ENCODE peak calls at places on chromosomes 2 and 18, in nine cellular contexts. F, S, C, D, V, R, T, Y and O are unnamed samples.

GRCh38 chr2:119218478-119219064 is 5.1 kb upstream of the STEAP3 start:
- DNase-seq in F (peak; percentile 63), S (no peak), C (no peak), D (no peak), V (no peak), R (no peak), T (no peak), Y (no peak), O (no peak)

GRCh38 chr2:21055879-21056790 is 12.3 kb upstream of the APOB start:
- DNase-seq in F (no peak), S (no peak), C (no peak), D (peak; percentile 62), V (no peak), R (no peak), T (no peak), Y (no peak), O (no peak)

GRCh38 chr2:23568257-23569190 is 183.5 kb downstream of the KLHL29 start:
- DNase-seq in F (no peak), S (no peak), C (no peak), D (no peak), V (no peak), R (no peak), T (no peak), Y (no peak), O (no peak)

GRCh38 chr2:120247851-120248250 is 4.8 kb upstream of the RALB start:
- DNase-seq in F (no peak), S (no peak), C (no peak), D (no peak), V (no peak), R (no peak), T (no peak), Y (no peak), O (no peak)

GRCh38 chr18:69664399-69664798 is 263.7 kb downstream of the DOK6 start:
- DNase-seq in F (no peak), S (no peak), C (no peak), D (no peak), V (no peak), R (no peak), T (no peak), Y (no peak), O (no peak)

GRCh38 chr2:21754164-21754788 is 630.5 kb downstream of the TDRD15 start:
- DNase-seq in F (no peak), S (no peak), C (no peak), D (no peak), V (no peak), R (no peak), T (no peak), Y (no peak), O (no peak)

GRCh38 chr2:183078163-183078466 is 432 bp upstream of the DUSP19 start:
- DNase-seq in F (no peak), S (no peak), C (no peak), D (no peak), V (peak; percentile 24), R (no peak), T (no peak), Y (no peak), O (no peak)

GRCh38 chr2:8408560-8409460 is 273.0 kb upstream of the ID2 start:
- DNase-seq in F (no peak), S (peak; percentile 14), C (peak; percentile 40), D (no peak), V (no peak), R (no peak), T (no peak), Y (peak; percentile 22), O (peak; percentile 73)

GRCh38 chr2:239002960-239003932 is 155.4 kb downstream of the TWIST2 start:
- DNase-seq in F (no peak), S (no peak), C (no peak), D (no peak), V (no peak), R (peak; percentile 86), T (no peak), Y (no peak), O (no peak)

GRCh38 chr18:34097312-34097711 is 127.4 kb downstream of the NOL4 start:
- DNase-seq in F (no peak), S (no peak), C (no peak), D (no peak), V (no peak), R (no peak), T (no peak), Y (no peak), O (no peak)

GRCh38 chr2:29000481-29000880 is 19.4 kb downstream of the TOGARAM2 start:
- DNase-seq in F (peak; percentile 94), S (peak; percentile 58), C (peak; percentile 70), D (no peak), V (no peak), R (no peak), T (no peak), Y (peak; percentile 44), O (peak; percentile 84)

GRCh38 chr18:35407871-35408481 is 30.8 kb upstream of the ZNF396 start:
- DNase-seq in F (peak; percentile 78), S (no peak), C (peak; percentile 34), D (peak; percentile 48), V (peak; percentile 27), R (no peak), T (no peak), Y (no peak), O (peak; percentile 68)

GRCh38 chr2:164746713-164747112 is 94.9 kb downstream of the COBLL1 start:
- DNase-seq in F (no peak), S (no peak), C (no peak), D (no peak), V (no peak), R (no peak), T (no peak), Y (no peak), O (no peak)

GRCh38 chr18:9941108-9941507 is 27.3 kb downstream of the VAPA start:
- DNase-seq in F (no peak), S (no peak), C (no peak), D (no peak), V (no peak), R (no peak), T (no peak), Y (no peak), O (no peak)

GRCh38 chr18:63848159-63848558 is 39.3 kb upstream of the SERPINB2 start:
- DNase-seq in F (peak; percentile 77), S (no peak), C (no peak), D (peak; percentile 9), V (no peak), R (no peak), T (no peak), Y (no peak), O (no peak)

GRCh38 chr2:241547781-241548450 is 10.6 kb upstream of the BOK start:
- DNase-seq in F (no peak), S (no peak), C (no peak), D (no peak), V (peak; percentile 10), R (no peak), T (no peak), Y (no peak), O (no peak)

GRCh38 chr2:192148620-192149321 is 46.0 kb downstream of the TMEFF2 start:
- DNase-seq in F (no peak), S (no peak), C (no peak), D (no peak), V (no peak), R (no peak), T (no peak), Y (no peak), O (no peak)